ENCODE peak calls at places on chromosomes 11 and 22, in six cellular contexts. One of them, this sample, is unnamed.

GRCh38 chr11:68914761-68915160 is 11.1 kb downstream of the IGHMBP2 start:
- DNase-seq in H1: no peak
- DNase-seq in K562: no peak
- DNase-seq in SK-N-SH: no peak
- DNase-seq in HepG2: no peak
- DNase-seq in GM12878: no peak
- DNase-seq in this sample: no peak

GRCh38 chr11:126265801-126266200 is 2.9 kb downstream of the SRPRA start:
- DNase-seq in H1: no peak
- DNase-seq in K562: no peak
- DNase-seq in SK-N-SH: no peak
- DNase-seq in HepG2: no peak
- DNase-seq in GM12878: no peak
- DNase-seq in this sample: no peak

GRCh38 chr22:44132724-44133123 is 48.0 kb upstream of the PARVG start:
- DNase-seq in H1: no peak
- DNase-seq in K562: no peak
- DNase-seq in SK-N-SH: no peak
- DNase-seq in HepG2: no peak
- DNase-seq in GM12878: no peak
- DNase-seq in this sample: no peak

GRCh38 chr11:66011239-66011784 is 496 bp upstream of the CST6 start:
- DNase-seq in H1: no peak
- DNase-seq in K562: no peak
- DNase-seq in SK-N-SH: no peak
- DNase-seq in HepG2: no peak
- DNase-seq in GM12878: no peak
- DNase-seq in this sample: no peak

GRCh38 chr11:128688896-128689546 is 4.9 kb upstream of the FLI1 start:
- DNase-seq in H1: no peak
- DNase-seq in K562: no peak
- DNase-seq in SK-N-SH: no peak
- DNase-seq in HepG2: no peak
- DNase-seq in GM12878: no peak
- DNase-seq in this sample: no peak

GRCh38 chr22:48302657-48303359 is 1524.9 kb downstream of the BRD1 start:
- DNase-seq in H1: no peak
- DNase-seq in K562: no peak
- DNase-seq in SK-N-SH: no peak
- DNase-seq in HepG2: no peak
- DNase-seq in GM12878: no peak
- DNase-seq in this sample: no peak

GRCh38 chr11:12813371-12814225 is 139.4 kb downstream of the TEAD1 start:
- DNase-seq in H1: no peak
- DNase-seq in K562: peak
- DNase-seq in SK-N-SH: no peak
- DNase-seq in HepG2: no peak
- DNase-seq in GM12878: no peak
- DNase-seq in this sample: no peak

GRCh38 chr11:64060861-64061444 is 25.2 kb downstream of the FLRT1 start:
- DNase-seq in H1: no peak
- DNase-seq in K562: peak
- DNase-seq in SK-N-SH: peak
- DNase-seq in HepG2: no peak
- DNase-seq in GM12878: no peak
- DNase-seq in this sample: no peak

GRCh38 chr22:42635531-42635930 is 4.9 kb downstream of the ATP5MGL start:
- DNase-seq in H1: no peak
- DNase-seq in K562: no peak
- DNase-seq in SK-N-SH: no peak
- DNase-seq in HepG2: no peak
- DNase-seq in GM12878: no peak
- DNase-seq in this sample: no peak

GRCh38 chr11:32830413-32830738 is 649 bp downstream of the PRRG4 start:
- DNase-seq in H1: no peak
- DNase-seq in K562: no peak
- DNase-seq in SK-N-SH: no peak
- DNase-seq in HepG2: peak
- DNase-seq in GM12878: no peak
- DNase-seq in this sample: peak

GRCh38 chr11:74770456-74770855 is 21.8 kb downstream of the RNF169 start:
- DNase-seq in H1: no peak
- DNase-seq in K562: no peak
- DNase-seq in SK-N-SH: no peak
- DNase-seq in HepG2: no peak
- DNase-seq in GM12878: no peak
- DNase-seq in this sample: no peak

GRCh38 chr11:21474529-21474928 is 718.4 kb upstream of the ANO5 start:
- DNase-seq in H1: no peak
- DNase-seq in K562: no peak
- DNase-seq in SK-N-SH: no peak
- DNase-seq in HepG2: no peak
- DNase-seq in GM12878: no peak
- DNase-seq in this sample: no peak

GRCh38 chr11:32032052-32032451 is 58.8 kb upstream of the RCN1 start:
- DNase-seq in H1: no peak
- DNase-seq in K562: no peak
- DNase-seq in SK-N-SH: no peak
- DNase-seq in HepG2: no peak
- DNase-seq in GM12878: no peak
- DNase-seq in this sample: no peak

GRCh38 chr11:199004-199581 is 6.2 kb downstream of the SCGB1C1 start:
- DNase-seq in H1: no peak
- DNase-seq in K562: no peak
- DNase-seq in SK-N-SH: no peak
- DNase-seq in HepG2: no peak
- DNase-seq in GM12878: no peak
- DNase-seq in this sample: peak

GRCh38 chr11:128506999-128507591 is 80.3 kb downstream of the ETS1 start:
- DNase-seq in H1: no peak
- DNase-seq in K562: no peak
- DNase-seq in SK-N-SH: peak
- DNase-seq in HepG2: no peak
- DNase-seq in GM12878: no peak
- DNase-seq in this sample: no peak

GRCh38 chr11:27191061-27191460 is 150.4 kb downstream of the BBOX1 start:
- DNase-seq in H1: no peak
- DNase-seq in K562: no peak
- DNase-seq in SK-N-SH: no peak
- DNase-seq in HepG2: no peak
- DNase-seq in GM12878: no peak
- DNase-seq in this sample: no peak

GRCh38 chr11:108253176-108253575 is 30.3 kb downstream of the ATM start:
- DNase-seq in H1: no peak
- DNase-seq in K562: no peak
- DNase-seq in SK-N-SH: no peak
- DNase-seq in HepG2: no peak
- DNase-seq in GM12878: no peak
- DNase-seq in this sample: no peak

GRCh38 chr11:17076517-17077239 is 789 bp downstream of the RPS13 start:
- DNase-seq in H1: no peak
- DNase-seq in K562: no peak
- DNase-seq in SK-N-SH: no peak
- DNase-seq in HepG2: no peak
- DNase-seq in GM12878: no peak
- DNase-seq in this sample: peak

GRCh38 chr22:43391306-43391705 is 20.5 kb upstream of the MPPED1 start:
- DNase-seq in H1: no peak
- DNase-seq in K562: no peak
- DNase-seq in SK-N-SH: no peak
- DNase-seq in HepG2: peak
- DNase-seq in GM12878: no peak
- DNase-seq in this sample: no peak

DNA sequence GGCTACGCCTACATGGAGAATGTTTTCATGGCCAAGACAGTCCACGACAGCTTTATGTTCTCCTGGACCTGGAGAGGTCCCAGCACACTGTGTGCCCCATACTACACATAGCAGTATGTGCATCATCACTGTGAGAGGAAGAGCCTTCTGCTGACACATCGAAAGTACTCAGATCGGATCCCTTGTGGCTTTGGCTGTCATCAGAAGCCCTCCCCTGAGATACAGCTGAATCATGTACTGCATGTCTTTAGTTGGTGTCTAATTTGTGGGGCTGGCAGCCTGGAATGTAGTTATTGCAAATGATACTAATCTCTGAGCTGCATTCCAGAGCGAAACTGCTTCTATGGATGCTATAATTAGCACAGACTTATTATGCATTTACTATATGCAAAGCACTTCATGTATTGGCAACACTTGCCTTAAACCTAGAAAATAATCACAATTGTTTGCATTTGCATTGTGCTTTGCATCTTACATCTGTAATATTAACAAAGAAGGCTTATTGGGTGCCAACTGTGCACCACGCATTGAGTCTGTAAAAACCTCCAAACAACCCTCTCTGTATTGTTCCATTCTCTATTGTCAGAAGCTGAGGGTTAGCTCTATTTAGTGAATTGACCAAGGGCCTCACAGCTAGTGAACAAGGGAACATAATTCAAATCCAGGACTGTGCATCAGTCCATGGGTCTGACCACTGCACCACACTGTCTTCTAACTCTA is 89.2 kb upstream of the CRTAM start:
- DNase-seq in H1: no peak
- DNase-seq in K562: no peak
- DNase-seq in SK-N-SH: no peak
- DNase-seq in HepG2: no peak
- DNase-seq in GM12878: peak
- DNase-seq in this sample: no peak
- TF ChIP-seq GABPA in H1: no peak
- TF ChIP-seq GABPA in K562: no peak
- TF ChIP-seq GABPA in SK-N-SH: no peak
- TF ChIP-seq GABPA in HepG2: no peak
- TF ChIP-seq GABPA in GM12878: no peak
- TF ChIP-seq GABPA in this sample: no peak

GRCh38 chr11:47353978-47354774 is 1.7 kb upstream of the MYBPC3 start:
- DNase-seq in H1: no peak
- DNase-seq in K562: no peak
- DNase-seq in SK-N-SH: peak
- DNase-seq in HepG2: no peak
- DNase-seq in GM12878: no peak
- DNase-seq in this sample: no peak

GRCh38 chr11:47354913-47355282 is 2.4 kb upstream of the MYBPC3 start:
- DNase-seq in H1: no peak
- DNase-seq in K562: no peak
- DNase-seq in SK-N-SH: no peak
- DNase-seq in HepG2: no peak
- DNase-seq in GM12878: no peak
- DNase-seq in this sample: no peak

GRCh38 chr11:47351159-47352126 is 1.1 kb downstream of the MYBPC3 start:
- DNase-seq in H1: no peak
- DNase-seq in K562: no peak
- DNase-seq in SK-N-SH: peak
- DNase-seq in HepG2: no peak
- DNase-seq in GM12878: no peak
- DNase-seq in this sample: no peak

GRCh38 chr11:47350315-47350714 is 2.2 kb downstream of the MYBPC3 start:
- DNase-seq in H1: no peak
- DNase-seq in K562: no peak
- DNase-seq in SK-N-SH: no peak
- DNase-seq in HepG2: no peak
- DNase-seq in GM12878: no peak
- DNase-seq in this sample: no peak

DNA sequence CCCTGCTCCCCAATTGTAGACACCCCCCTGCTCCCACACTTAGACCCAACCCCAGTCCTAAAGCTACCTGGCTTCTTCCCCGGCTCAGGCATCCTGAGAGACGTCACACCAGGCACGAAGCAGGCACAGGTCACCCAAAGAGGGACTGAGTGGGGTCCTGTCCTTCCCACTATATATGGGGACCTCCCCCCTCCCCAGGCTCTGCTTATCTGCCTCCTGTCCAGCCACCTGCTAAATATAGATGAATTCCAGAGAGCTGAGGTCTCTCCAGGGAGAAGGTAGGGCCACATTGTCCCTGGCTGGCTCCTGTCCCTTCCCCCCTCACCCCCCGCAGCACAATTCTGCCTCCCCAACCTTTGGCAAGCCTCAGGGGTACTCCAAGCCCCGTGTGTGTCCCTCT is at the start of gene MYBPC3:
- DNase-seq in H1: no peak
- DNase-seq in K562: no peak
- DNase-seq in SK-N-SH: peak
- DNase-seq in HepG2: no peak
- DNase-seq in GM12878: no peak
- DNase-seq in this sample: no peak
- H3K4me3 ChIP-seq in H1: no peak
- H3K4me3 ChIP-seq in K562: no peak
- H3K4me3 ChIP-seq in SK-N-SH: no peak
- H3K4me3 ChIP-seq in HepG2: no peak
- H3K4me3 ChIP-seq in GM12878: no peak
- H3K4me3 ChIP-seq in this sample: no peak

DNA sequence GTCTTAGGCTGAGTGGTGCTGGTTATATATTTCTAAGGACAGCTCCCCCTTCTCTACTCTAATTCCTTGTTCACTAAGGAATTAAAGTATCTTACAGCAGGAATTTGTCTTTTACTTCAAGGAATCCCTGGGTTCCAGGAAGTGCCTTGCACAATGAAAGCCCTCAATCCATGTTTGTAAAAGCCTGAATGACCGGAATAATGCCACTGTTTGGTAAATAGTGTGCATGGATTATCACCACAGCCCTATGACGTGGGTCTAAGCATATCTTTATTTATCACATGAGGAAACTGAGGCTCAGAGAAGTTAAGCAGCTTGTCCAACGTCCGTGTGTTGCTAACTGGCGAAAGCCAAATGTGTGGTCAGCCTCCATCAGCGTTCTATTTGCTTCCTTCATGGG is 135.7 kb upstream of the NAV2 start:
- DNase-seq in H1: no peak
- DNase-seq in K562: no peak
- DNase-seq in SK-N-SH: no peak
- DNase-seq in HepG2: no peak
- DNase-seq in GM12878: no peak
- DNase-seq in this sample: no peak
- H3K27ac ChIP-seq in H1: no peak
- H3K27ac ChIP-seq in K562: no peak
- H3K27ac ChIP-seq in SK-N-SH: peak
- H3K27ac ChIP-seq in HepG2: no peak
- H3K27ac ChIP-seq in GM12878: no peak
- H3K27ac ChIP-seq in this sample: no peak

DNA sequence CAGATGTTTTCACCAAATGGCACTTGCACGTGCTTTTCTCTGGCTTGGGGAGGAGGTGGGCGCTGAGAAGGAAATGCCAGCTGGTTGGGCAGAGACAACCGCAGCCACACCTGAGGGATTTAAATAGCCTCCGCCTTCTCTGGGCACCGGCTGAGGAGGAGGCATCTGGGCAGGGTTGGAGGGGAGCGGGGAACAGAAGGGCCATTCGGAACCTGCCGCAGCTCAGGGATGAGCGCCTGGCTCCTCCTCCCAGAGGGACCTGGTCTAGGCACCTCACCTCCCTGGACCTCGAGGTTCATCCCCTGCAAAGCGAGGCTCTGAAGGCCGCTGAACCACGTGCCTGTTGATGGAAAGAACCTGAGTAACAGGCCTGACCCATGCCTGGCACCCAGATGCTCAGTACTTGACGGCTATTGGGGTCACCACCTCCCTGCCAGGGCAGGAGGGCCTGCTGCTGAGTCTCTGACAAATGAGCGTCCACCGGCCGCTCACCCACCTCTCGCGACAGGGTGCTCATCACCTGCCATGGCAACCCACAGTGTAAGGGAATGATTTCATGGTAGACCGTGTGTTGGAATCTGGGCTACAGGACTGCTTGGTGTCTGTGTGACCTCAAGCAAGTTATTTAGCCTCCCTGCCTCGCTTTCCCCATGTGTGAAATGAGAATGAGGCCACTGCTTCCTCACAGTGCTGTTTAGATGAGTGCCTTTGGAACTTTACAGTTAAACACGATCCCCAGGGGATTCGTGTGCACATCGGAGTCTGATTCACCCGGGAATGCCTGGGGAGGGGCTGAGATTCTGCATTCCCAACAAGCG is 2.0 kb upstream of the KDELR3 start:
- DNase-seq in H1: no peak
- DNase-seq in K562: no peak
- DNase-seq in SK-N-SH: no peak
- DNase-seq in HepG2: no peak
- DNase-seq in GM12878: no peak
- DNase-seq in this sample: no peak
- TF ChIP-seq GABPA in H1: no peak
- TF ChIP-seq GABPA in K562: no peak
- TF ChIP-seq GABPA in SK-N-SH: no peak
- TF ChIP-seq GABPA in HepG2: no peak
- TF ChIP-seq GABPA in GM12878: no peak
- TF ChIP-seq GABPA in this sample: no peak

This sample was measured in HL-60.